ENCODE peak calls at places on chromosome 18, in five cellular contexts. K, C, W, M and R are unnamed samples. For H3K4me1, the result is how much of the 10 kb centered on the place peaks cover.

GRCh38 chr18:5175378-5175777 is 21.7 kb downstream of the AKAIN1 start:
- DNase-seq in K (no peak), C (no peak), W (no peak), M (no peak), R (no peak)

GRCh38 chr18:33669589-33669988 is 91.6 kb downstream of the ASXL3 start:
- DNase-seq in K (no peak), C (no peak), W (no peak), M (no peak), R (no peak)

GRCh38 chr18:41128126-41128525 is 826.9 kb upstream of the PIK3C3 start:
- DNase-seq in K (no peak), C (no peak), W (no peak), M (no peak), R (no peak)

GRCh38 chr18:67893896-67894295 is 377.4 kb upstream of the DSEL start:
- DNase-seq in K (no peak), C (no peak), W (no peak), M (no peak), R (no peak)

GRCh38 chr18:7164610-7165009 is 47.0 kb upstream of the LAMA1 start:
- DNase-seq in K (peak), C (no peak), W (no peak), M (peak), R (no peak)

GRCh38 chr18:46518438-46518837 is 138.6 kb downstream of the LOXHD1 start:
- DNase-seq in K (peak), C (peak), W (no peak), M (no peak), R (peak)

GRCh38 chr18:60568211-60568610 is 195.6 kb upstream of the MC4R start:
- DNase-seq in K (no peak), C (no peak), W (no peak), M (no peak), R (no peak)

GRCh38 chr18:63817441-63818051 is 42.3 kb downstream of the SERPINB7 start:
- DNase-seq in K (no peak), C (no peak), W (no peak), M (no peak), R (no peak)

GRCh38 chr18:80193701-80194100 is 53.6 kb downstream of the PARD6G start:
- DNase-seq in K (no peak), C (no peak), W (no peak), M (no peak), R (no peak)

GRCh38 chr18:582465-582864 is 2.3 kb downstream of the CETN1 start:
- DNase-seq in K (no peak), C (no peak), W (no peak), M (no peak), R (no peak)

GRCh38 chr18:61797691-61798590 is 94.9 kb downstream of the RNF152 start:
- DNase-seq in K (no peak), C (no peak), W (no peak), M (no peak), R (no peak)

GRCh38 chr18:45324489-45325111 is 290.7 kb upstream of the SLC14A2 start:
- DNase-seq in K (peak), C (no peak), W (peak), M (peak), R (peak)

GRCh38 chr18:22778996-22779395 is 154.1 kb upstream of the RBBP8 start:
- DNase-seq in K (no peak), C (no peak), W (no peak), M (peak), R (peak)

GRCh38 chr18:74493689-74494088 is 2.5 kb upstream of the CNDP2 start:
- DNase-seq in K (peak), C (peak), W (peak), M (peak), R (no peak)

GRCh38 chr18:51862311-51862710 is 477.7 kb upstream of the DCC start:
- DNase-seq in K (no peak), C (no peak), W (no peak), M (no peak), R (no peak)

GRCh38 chr18:68418881-68419280 is 296.0 kb downstream of the TMX3 start:
- DNase-seq in K (no peak), C (peak), W (no peak), M (no peak), R (no peak)

GRCh38 chr18:45777393-45777792 is 48.1 kb upstream of the SIGLEC15 start:
- DNase-seq in K (no peak), C (peak), W (no peak), M (no peak), R (no peak)

GRCh38 chr18:25177631-25178030 is 174.3 kb downstream of the ZNF521 start:
- DNase-seq in K (no peak), C (no peak), W (no peak), M (no peak), R (no peak)

GRCh38 chr18:59055345-59056032 is 84.2 kb upstream of the SEC11C start:
- DNase-seq in K (peak), C (no peak), W (no peak), M (no peak), R (no peak)

GRCh38 chr18:73942081-73942625 is 205.5 kb downstream of the FBXO15 start:
- DNase-seq in K (no peak), C (no peak), W (no peak), M (no peak), R (no peak)

GRCh38 chr18:31942301-31942998 is 478 bp downstream of the TRAPPC8 start:
- DNase-seq in K (peak), C (peak), W (no peak), M (peak), R (no peak)

GRCh38 chr18:4578449-4578848 is 123.3 kb upstream of the DLGAP1 start:
- DNase-seq in K (no peak), C (no peak), W (no peak), M (no peak), R (no peak)

GRCh38 chr18:56495884-56496283 is 142.5 kb downstream of the TXNL1 start:
- DNase-seq in K (no peak), C (no peak), W (no peak), M (no peak), R (no peak)

GRCh38 chr18:23824704-23825103 is 135.5 kb downstream of the LAMA3 start:
- DNase-seq in K (no peak), C (peak), W (no peak), M (no peak), R (no peak)
- H3K4me1 ChIP-seq in K (under half), C (half or more), W (under half), M (under half), R (under half)

GRCh38 chr18:2983296-2983695 is 29.6 kb downstream of the LPIN2 start:
- DNase-seq in K (no peak), C (no peak), W (no peak), M (no peak), R (no peak)

GRCh38 chr18:2979871-2980606 is 32.9 kb downstream of the LPIN2 start:
- DNase-seq in K (no peak), C (no peak), W (no peak), M (no peak), R (no peak)

GRCh38 chr18:2980607-2980923 is 32.4 kb downstream of the LPIN2 start:
- DNase-seq in K (no peak), C (no peak), W (no peak), M (no peak), R (no peak)

GRCh38 chr18:2982452-2983172 is 30.3 kb downstream of the LPIN2 start:
- DNase-seq in K (peak), C (no peak), W (no peak), M (no peak), R (no peak)

DNA sequence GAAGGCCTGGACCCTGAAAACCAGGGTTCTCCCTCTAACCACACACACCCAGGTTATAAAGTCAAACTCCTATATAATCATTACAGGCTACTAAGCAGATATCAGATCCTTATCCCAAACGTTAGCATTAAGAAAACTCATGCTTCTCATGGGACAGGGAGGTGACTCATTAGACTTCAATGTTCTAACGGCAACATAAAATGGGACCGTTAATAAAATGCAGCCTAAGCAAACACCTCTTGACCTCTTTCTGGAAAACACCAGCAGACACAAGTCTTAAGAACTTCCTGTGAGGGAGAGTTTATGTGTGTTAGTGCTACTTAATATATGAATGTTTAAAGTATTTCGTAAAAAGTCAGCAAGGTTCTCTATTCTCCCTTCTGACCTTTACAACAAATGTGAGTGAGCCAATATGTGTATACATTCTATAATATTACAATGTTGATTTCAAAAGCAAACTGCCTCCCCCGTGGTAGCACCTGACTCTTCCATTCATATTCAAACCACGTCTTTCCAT is 31.7 kb downstream of the LPIN2 start:
- DNase-seq in K (no peak), C (peak), W (no peak), M (no peak), R (no peak)
- H3K4me1 ChIP-seq in K (under half), C (under half), W (half or more), M (under half), R (half or more)

DNA sequence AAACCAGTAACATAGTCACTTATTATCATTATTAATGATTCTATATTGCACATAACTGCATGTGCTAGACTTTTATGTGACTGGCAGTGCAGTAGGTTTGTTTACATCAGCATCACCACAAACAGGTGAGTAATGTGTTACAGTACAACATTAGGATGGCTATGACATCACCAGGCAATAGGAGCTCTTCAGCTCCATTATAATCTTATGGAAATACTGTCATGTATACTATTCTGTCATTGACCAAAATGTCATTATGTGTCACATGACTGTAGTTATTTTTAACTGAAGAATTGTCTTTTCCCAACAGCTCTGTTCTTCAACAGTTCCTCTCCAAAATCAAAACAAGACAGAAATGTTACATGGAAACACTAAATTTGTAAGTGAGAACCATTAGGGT is 96.3 kb downstream of the C18orf54 start:
- DNase-seq in K (no peak), C (no peak), W (no peak), M (no peak), R (no peak)
- H3K4me1 ChIP-seq in K (under half), C (under half), W (under half), M (under half), R (under half)

DNA sequence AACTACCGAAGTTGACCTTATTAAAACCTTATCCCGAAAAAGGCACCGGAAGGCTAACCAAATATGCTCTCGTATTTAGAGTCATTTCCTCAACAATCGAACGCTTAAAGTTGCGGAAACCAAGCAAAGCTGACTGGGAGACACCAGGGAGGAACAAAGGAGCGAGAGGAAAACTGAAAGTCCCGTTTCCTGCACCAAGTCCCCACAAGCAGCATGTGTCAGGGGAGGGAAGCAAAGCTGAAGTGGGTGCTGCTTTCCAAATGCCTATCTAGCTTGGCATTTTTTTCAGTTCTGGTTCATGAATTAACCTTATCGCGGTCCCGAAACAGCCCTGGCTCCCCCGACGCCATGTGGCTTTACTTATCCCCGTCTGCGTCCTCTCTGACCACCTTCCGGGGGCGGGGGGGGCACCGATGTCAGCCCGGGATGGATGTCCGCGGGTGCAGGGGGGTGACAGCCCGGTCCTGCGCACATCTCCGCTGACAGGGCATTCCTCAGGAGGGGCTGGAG is 44.1 kb downstream of the ZNF516 start:
- DNase-seq in K (peak), C (peak), W (no peak), M (peak), R (peak)
- H3K4me1 ChIP-seq in K (half or more), C (under half), W (under half), M (under half), R (half or more)

DNA sequence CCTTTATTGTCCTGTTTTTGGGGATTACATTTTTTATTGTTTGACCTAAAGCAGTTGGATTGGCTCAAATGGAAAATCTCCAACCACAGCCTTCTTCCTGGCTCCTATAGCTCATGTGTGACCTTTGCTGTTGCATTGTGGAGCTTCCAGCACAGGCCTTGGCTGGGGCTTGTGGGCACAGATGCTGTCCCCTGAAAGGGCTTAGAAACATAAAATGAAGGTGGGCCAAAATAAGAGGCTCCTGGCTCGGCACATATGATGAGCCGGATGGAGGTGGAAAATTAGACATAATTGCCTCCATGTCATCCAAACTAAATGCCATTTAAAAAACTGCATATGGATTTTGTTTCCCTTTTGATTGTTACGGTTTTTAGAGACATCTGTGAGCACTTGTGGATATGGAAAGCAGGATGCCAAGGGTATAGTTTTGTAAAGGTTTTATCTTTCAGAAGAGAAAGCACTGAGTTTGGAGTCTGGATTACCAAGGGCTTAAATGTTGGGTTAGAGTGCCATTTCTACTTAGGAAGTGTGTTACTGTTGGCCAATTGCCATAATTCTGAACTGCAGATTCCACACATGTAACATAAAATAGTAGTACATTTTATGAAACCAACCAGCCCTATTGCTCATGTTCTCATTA is 498.3 kb downstream of the RIT2 start:
- DNase-seq in K (no peak), C (no peak), W (no peak), M (no peak), R (no peak)
- H3K4me1 ChIP-seq in K (under half), C (under half), W (under half), M (under half), R (under half)

DNA sequence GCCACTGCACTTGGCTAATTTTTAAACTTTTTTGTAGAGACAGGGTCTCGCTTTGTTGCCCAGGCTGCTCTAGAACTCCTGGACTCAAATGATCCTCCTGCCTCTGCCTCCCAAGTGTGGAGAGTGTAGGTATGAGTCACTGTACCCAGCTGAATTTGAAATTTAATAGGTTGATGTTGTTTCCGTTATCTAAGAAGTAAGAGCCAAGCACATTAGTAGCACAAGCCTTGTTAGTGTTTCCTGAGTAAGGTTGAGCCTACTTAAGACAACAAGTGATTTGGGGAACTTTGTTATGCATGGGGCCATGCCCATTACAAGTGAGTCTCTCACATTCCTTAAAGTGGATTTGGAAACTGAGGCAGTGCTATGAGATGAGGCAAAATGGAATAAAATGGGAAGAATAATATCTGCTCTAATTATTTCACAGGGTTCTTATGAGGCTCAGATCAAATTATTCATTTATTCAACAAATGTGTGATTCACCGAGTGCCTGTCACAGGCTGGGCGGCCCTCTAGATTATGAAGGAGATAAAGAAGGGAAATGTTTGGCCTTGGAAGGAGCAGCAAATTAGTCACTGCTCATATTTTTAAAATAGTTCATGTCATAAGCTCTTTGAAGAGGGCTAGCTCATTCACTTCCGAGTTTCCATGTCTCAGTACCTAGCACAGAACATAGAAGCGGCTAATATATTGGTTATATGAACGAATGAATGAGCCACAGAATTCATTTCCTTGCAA is 217.2 kb downstream of the LDLRAD4 start:
- DNase-seq in K (no peak), C (peak), W (no peak), M (peak), R (no peak)
- H3K4me1 ChIP-seq in K (under half), C (under half), W (under half), M (under half), R (under half)